ENCODE peak calls at places on chromosomes 11 and 22, in ten cellular contexts. J, F, Q, G, U, H, S, N, Y and V are unnamed samples.

GRCh38 chr11:111637885-111638284 is 35.6 kb downstream of the SIK2 start:
- DNase-seq in J (no peak), F (no peak), Q (no peak), G (no peak), U (no peak), H (no peak), S (no peak), N (no peak), Y (no peak), V (no peak)

GRCh38 chr22:26981520-26981919 is 324.1 kb downstream of the MIAT start:
- DNase-seq in J (no peak), F (no peak), Q (no peak), G (no peak), U (no peak), H (no peak), S (no peak), N (no peak), Y (no peak), V (no peak)

GRCh38 chr22:31912402-31912733 is 32.0 kb upstream of the YWHAH start:
- DNase-seq in J (no peak), F (no peak), Q (no peak), G (peak), U (no peak), H (no peak), S (no peak), N (no peak), Y (no peak), V (no peak)

GRCh38 chr11:60985991-60986915 is 14.8 kb downstream of the CD6 start:
- DNase-seq in J (no peak), F (peak), Q (no peak), G (no peak), U (no peak), H (no peak), S (no peak), N (no peak), Y (no peak), V (peak)

GRCh38 chr11:27158763-27159679 is 118.4 kb downstream of the BBOX1 start:
- DNase-seq in J (peak), F (no peak), Q (peak), G (peak), U (peak), H (no peak), S (peak), N (peak), Y (peak), V (peak)

GRCh38 chr11:10076458-10077141 is 217.4 kb downstream of the SBF2 start:
- DNase-seq in J (no peak), F (peak), Q (no peak), G (peak), U (peak), H (no peak), S (no peak), N (peak), Y (no peak), V (no peak)

GRCh38 chr11:6219359-6219758 is 14.0 kb downstream of the C11orf42 start:
- DNase-seq in J (peak), F (no peak), Q (peak), G (peak), U (peak), H (no peak), S (no peak), N (no peak), Y (no peak), V (peak)

GRCh38 chr11:60790726-60791125 is 5.6 kb downstream of the MS4A10 start:
- DNase-seq in J (no peak), F (no peak), Q (no peak), G (no peak), U (no peak), H (no peak), S (no peak), N (no peak), Y (no peak), V (no peak)

GRCh38 chr11:119791047-119791446 is 62.0 kb upstream of the NECTIN1 start:
- DNase-seq in J (no peak), F (no peak), Q (no peak), G (no peak), U (no peak), H (no peak), S (no peak), N (peak), Y (no peak), V (no peak)

GRCh38 chr22:37121887-37122591 is 12.5 kb upstream of the TMPRSS6 start:
- DNase-seq in J (no peak), F (peak), Q (no peak), G (no peak), U (peak), H (no peak), S (no peak), N (no peak), Y (no peak), V (no peak)

GRCh38 chr22:35023692-35024363 is 42.1 kb upstream of the ISX start:
- DNase-seq in J (peak), F (peak), Q (no peak), G (peak), U (peak), H (peak), S (peak), N (peak), Y (peak), V (no peak)

GRCh38 chr22:23251445-23252093 is 71.3 kb downstream of the BCR start:
- DNase-seq in J (peak), F (no peak), Q (no peak), G (no peak), U (peak), H (no peak), S (no peak), N (no peak), Y (no peak), V (no peak)

GRCh38 chr11:14676068-14676467 is 32.5 kb downstream of the PDE3B start:
- DNase-seq in J (no peak), F (no peak), Q (no peak), G (no peak), U (no peak), H (no peak), S (no peak), N (no peak), Y (no peak), V (no peak)

GRCh38 chr11:62459080-62459479 is 40.2 kb downstream of the SCGB1A1 start:
- DNase-seq in J (no peak), F (no peak), Q (no peak), G (no peak), U (no peak), H (no peak), S (no peak), N (no peak), Y (no peak), V (no peak)